ENCODE peak calls at places on chromosomes 13 and 19, in six cellular contexts. E, B, L, T, X and H are unnamed samples.

GRCh38 chr13:28983661-28984060 is 163.5 kb downstream of the MTUS2 start:
- DNase-seq in E (no peak), B (no peak), L (no peak), T (no peak), X (no peak), H (no peak)

GRCh38 chr19:14023404-14024235 is 4.3 kb upstream of the RLN3 start:
- DNase-seq in E (peak; percentile 61), B (peak; percentile 25), L (peak; percentile 72), T (no peak), X (peak; percentile 46), H (no peak)

GRCh38 chr13:35501721-35502235 is 25.3 kb upstream of the MAB21L1 start:
- DNase-seq in E (no peak), B (no peak), L (no peak), T (no peak), X (no peak), H (no peak)

GRCh38 chr19:37966211-37967072 is 59.4 kb downstream of the SIPA1L3 start:
- DNase-seq in E (no peak), B (peak; percentile 70), L (no peak), T (no peak), X (no peak), H (no peak)

GRCh38 chr19:50723069-50723468 is at the start of gene CLEC11A:
- DNase-seq in E (peak; percentile 40), B (no peak), L (peak; percentile 54), T (no peak), X (peak; percentile 79), H (no peak)

GRCh38 chr19:3831601-3832000 is 37.2 kb downstream of the ZFR2 start:
- DNase-seq in E (no peak), B (no peak), L (no peak), T (no peak), X (no peak), H (no peak)

GRCh38 chr13:73898276-73898675 is 235.9 kb downstream of the KLF12 start:
- DNase-seq in E (no peak), B (no peak), L (no peak), T (no peak), X (no peak), H (no peak)

GRCh38 chr19:36987091-36987490 is 71.0 kb downstream of the ZNF568 start:
- DNase-seq in E (no peak), B (no peak), L (no peak), T (no peak), X (no peak), H (no peak)

GRCh38 chr13:19713186-19713965 is 69.4 kb downstream of the PSPC1 start:
- DNase-seq in E (no peak), B (peak; percentile 92), L (no peak), T (no peak), X (no peak), H (no peak)

GRCh38 chr19:934865-935422 is 9.1 kb downstream of the ARID3A start:
- DNase-seq in E (peak; percentile 85), B (peak; percentile 57), L (peak; percentile 88), T (no peak), X (peak; percentile 85), H (no peak)

GRCh38 chr13:74090869-74091605 is 43.2 kb downstream of the KLF12 start:
- DNase-seq in E (no peak), B (no peak), L (no peak), T (no peak), X (no peak), H (no peak)

GRCh38 chr19:19379527-19379926 is 25.9 kb upstream of the GATAD2A start:
- DNase-seq in E (no peak), B (no peak), L (no peak), T (no peak), X (no peak), H (no peak)

GRCh38 chr13:95301947-95302386 is 716 bp upstream of the ABCC4 start:
- DNase-seq in E (no peak), B (peak; percentile 39), L (no peak), T (no peak), X (no peak), H (no peak)

GRCh38 chr19:7811989-7812388 is 18.0 kb upstream of the EVI5L start:
- DNase-seq in E (no peak), B (no peak), L (no peak), T (no peak), X (no peak), H (no peak)

GRCh38 chr13:88014527-88014926 is 343.4 kb downstream of the SLITRK5 start:
- DNase-seq in E (no peak), B (no peak), L (no peak), T (no peak), X (no peak), H (no peak)

GRCh38 chr19:39246951-39247669 is 1.5 kb downstream of the IFNL4 start:
- DNase-seq in E (peak; percentile 17), B (no peak), L (peak; percentile 29), T (no peak), X (peak; percentile 16), H (no peak)

GRCh38 chr13:43475135-43475534 is 311.6 kb downstream of the ENOX1 start:
- DNase-seq in E (no peak), B (no peak), L (no peak), T (no peak), X (no peak), H (no peak)

DNA sequence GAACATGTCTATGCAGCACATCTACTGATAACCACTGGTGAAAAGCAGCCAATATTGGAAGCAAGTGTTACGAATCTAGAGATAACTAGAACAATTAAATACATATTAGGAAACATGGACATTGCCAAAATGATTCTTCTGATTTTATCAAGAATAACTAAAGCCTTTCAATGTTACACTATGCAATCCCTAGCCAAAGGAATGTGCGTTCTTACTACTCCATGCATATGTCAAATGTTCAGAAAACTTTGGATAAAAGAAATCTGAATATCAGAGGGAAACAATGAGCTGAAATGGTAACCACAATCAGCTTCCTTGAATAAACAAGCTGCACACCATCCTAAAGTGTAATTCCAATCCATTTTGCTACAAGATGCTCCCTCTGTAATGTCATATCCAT is 941 bp upstream of the POSTN start:
- DNase-seq in E (no peak), B (peak; percentile 16), L (no peak), T (no peak), X (no peak), H (no peak)
- H3K36me3 ChIP-seq in E (no peaks in the 10 kb centered on the region), B (no peaks in the 10 kb centered on the region), L (no peaks in the 10 kb centered on the region), T (no peaks in the 10 kb centered on the region), X (no peaks in the 10 kb centered on the region), H (no peaks in the 10 kb centered on the region)

GRCh38 chr13:113598081-113598410 is 13.5 kb downstream of the TFDP1 start:
- DNase-seq in E (no peak), B (no peak), L (no peak), T (no peak), X (no peak), H (no peak)

GRCh38 chr13:113601166-113602070 is 16.9 kb downstream of the TFDP1 start:
- DNase-seq in E (no peak), B (no peak), L (no peak), T (no peak), X (no peak), H (no peak)

GRCh38 chr13:113598481-113598880 is 13.9 kb downstream of the TFDP1 start:
- DNase-seq in E (no peak), B (no peak), L (no peak), T (no peak), X (no peak), H (no peak)

GRCh38 chr13:113597386-113598080 is 13.0 kb downstream of the TFDP1 start:
- DNase-seq in E (no peak), B (no peak), L (no peak), T (no peak), X (no peak), H (no peak)

DNA sequence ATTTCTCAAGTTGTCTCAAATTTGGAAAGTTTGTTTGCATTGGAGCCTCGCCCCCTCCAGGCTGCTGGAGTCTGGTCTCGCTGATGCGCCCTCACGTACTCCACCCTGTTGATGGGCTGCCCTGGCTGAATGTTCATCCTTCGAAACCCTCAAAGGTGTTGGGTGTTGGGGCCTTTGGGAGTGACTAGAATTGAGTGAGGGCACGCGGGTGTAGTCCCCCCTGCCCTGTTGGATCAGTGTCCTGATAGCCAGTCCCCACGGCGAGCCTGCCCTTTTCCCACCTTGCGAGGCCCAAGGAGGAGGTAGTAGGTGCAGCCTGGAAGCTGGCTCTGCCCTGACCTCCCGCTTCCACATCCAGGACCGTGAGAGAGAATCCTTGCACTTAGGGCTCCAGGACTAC is 14.8 kb downstream of the TFDP1 start:
- DNase-seq in E (no peak), B (no peak), L (no peak), T (no peak), X (no peak), H (no peak)
- H3K36me3 ChIP-seq in E (no peaks in the 10 kb centered on the region), B (peaks cover 10% of the 10 kb centered on the region), L (no peaks in the 10 kb centered on the region), T (peaks cover 70% of the 10 kb centered on the region), X (no peaks in the 10 kb centered on the region), H (no peaks in the 10 kb centered on the region)

DNA sequence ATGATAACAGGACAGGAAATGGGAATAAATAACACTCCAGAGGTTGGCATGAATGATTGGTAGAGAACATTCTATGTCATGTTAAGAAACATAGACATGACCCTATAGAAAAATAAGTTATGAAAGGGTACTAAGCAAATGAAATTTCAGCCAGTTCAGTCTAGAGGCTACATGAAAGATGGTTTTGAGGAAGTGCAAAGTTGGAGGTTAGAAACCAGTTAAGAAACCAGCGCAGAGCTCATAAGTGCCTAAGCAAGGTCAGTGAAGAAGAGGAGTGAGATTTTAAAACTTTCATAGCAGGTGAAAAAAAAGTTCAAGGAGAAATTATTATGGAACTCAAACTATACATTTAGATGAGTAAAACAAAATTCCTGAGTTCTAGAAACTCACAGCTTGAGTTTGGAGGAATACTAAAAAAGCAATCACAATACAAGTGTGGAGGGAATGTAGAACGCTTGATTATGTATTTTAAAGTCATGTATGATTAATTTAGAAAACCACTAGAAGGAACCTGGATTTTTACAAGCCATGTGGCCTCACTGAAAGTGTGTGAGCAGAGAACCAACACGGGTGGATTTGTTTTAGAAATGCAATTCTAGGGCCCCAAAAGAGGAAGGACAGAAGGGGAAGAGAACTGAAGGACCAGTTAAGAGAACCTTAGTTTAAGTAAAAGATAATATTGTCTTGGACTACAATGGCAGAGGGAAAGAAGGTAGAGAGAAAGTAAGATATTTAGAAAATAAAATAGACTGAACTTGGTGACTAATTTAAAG is 162.4 kb downstream of the PCDH20 start:
- DNase-seq in E (no peak), B (no peak), L (no peak), T (no peak), X (no peak), H (no peak)
- H3K36me3 ChIP-seq in E (no peaks in the 10 kb centered on the region), B (no peaks in the 10 kb centered on the region), L (no peaks in the 10 kb centered on the region), T (no peaks in the 10 kb centered on the region), X (no peaks in the 10 kb centered on the region), H (no peaks in the 10 kb centered on the region)

GRCh38 chr13:97353927-97354326 is 80.0 kb upstream of the RAP2A start:
- DNase-seq in E (no peak), B (peak; percentile 36), L (no peak), T (no peak), X (no peak), H (no peak)

GRCh38 chr13:97356592-97356991 is 77.4 kb upstream of the RAP2A start:
- DNase-seq in E (no peak), B (no peak), L (no peak), T (no peak), X (no peak), H (no peak)

GRCh38 chr13:97348569-97349100 is 85.3 kb upstream of the RAP2A start:
- DNase-seq in E (no peak), B (no peak), L (no peak), T (no peak), X (no peak), H (no peak)

GRCh38 chr13:97354808-97355207 is 79.2 kb upstream of the RAP2A start:
- DNase-seq in E (no peak), B (no peak), L (no peak), T (no peak), X (no peak), H (no peak)

DNA sequence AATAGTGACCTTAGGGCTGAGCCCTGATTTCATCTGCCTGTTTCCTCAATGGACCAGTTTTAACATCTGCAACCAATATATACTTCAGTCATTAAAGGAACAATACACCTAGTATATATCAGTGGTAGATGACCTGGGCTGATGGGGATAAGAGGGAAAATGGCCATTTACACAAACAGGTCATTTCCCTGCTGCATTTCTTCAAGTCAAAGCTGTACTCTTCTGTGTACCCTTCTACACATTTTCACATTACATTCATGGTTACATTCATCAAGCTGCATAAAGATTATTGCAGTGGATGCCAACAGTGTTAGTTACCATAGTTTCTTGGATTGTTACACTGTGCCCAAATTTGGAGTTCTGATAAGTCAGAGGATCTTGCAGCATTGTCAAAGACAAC is 81.2 kb upstream of the RAP2A start:
- DNase-seq in E (no peak), B (no peak), L (no peak), T (no peak), X (no peak), H (no peak)
- H3K36me3 ChIP-seq in E (no peaks in the 10 kb centered on the region), B (peaks cover 29% of the 10 kb centered on the region), L (no peaks in the 10 kb centered on the region), T (no peaks in the 10 kb centered on the region), X (peaks cover 6% of the 10 kb centered on the region), H (peaks cover 40% of the 10 kb centered on the region)